ENCODE peak calls at places on chromosome 22, in five cellular contexts. Q is CD8-positive, alpha-beta memory T cell; T is kidney; K is CD8-positive, alpha-beta T cell; Y is RWPE2. L is an unnamed sample.

GRCh38 chr22:27788889-27789288 is 12.7 kb downstream of the MN1 start:
- DNase-seq in Q (no peak), T (no peak), K (no peak), Y (no peak), L (no peak)

GRCh38 chr22:21650280-21650679 is 8.2 kb downstream of the SDF2L1 start:
- DNase-seq in Q (no peak), T (no peak), K (no peak), Y (no peak), L (no peak)

GRCh38 chr22:37486224-37486845 is at the start of gene MFNG:
- DNase-seq in Q (peak; percentile 71), T (peak; percentile 91), K (peak; percentile 74), Y (no peak), L (peak; percentile 98)

GRCh38 chr22:28478564-28478963 is 201.1 kb downstream of the TTC28 start:
- DNase-seq in Q (no peak), T (no peak), K (no peak), Y (no peak), L (no peak)

GRCh38 chr22:22578702-22579424 is 19.8 kb upstream of the PRAME start:
- DNase-seq in Q (no peak), T (peak; percentile 87), K (no peak), Y (no peak), L (no peak)

GRCh38 chr22:25404556-25404922 is 159.9 kb upstream of the GRK3 start:
- DNase-seq in Q (no peak), T (peak; percentile 77), K (no peak), Y (no peak), L (no peak)

GRCh38 chr22:33921576-33922181 is 1.4 kb upstream of the LARGE1 start:
- DNase-seq in Q (no peak), T (peak; percentile 91), K (peak; percentile 10), Y (no peak), L (peak; percentile 93)

GRCh38 chr22:26981520-26981919 is 324.1 kb downstream of the MIAT start:
- DNase-seq in Q (no peak), T (no peak), K (no peak), Y (no peak), L (no peak)

GRCh38 chr22:37431366-37431765 is 4.1 kb upstream of the ELFN2 start:
- DNase-seq in Q (no peak), T (no peak), K (no peak), Y (no peak), L (no peak)

GRCh38 chr22:38867124-38867455 is 4.9 kb downstream of the CBX6 start:
- DNase-seq in Q (no peak), T (no peak), K (no peak), Y (no peak), L (no peak)

GRCh38 chr22:23402275-23403151 is 177.6 kb downstream of the IGLL1 start:
- DNase-seq in Q (peak; percentile 27), T (peak; percentile 90), K (peak; percentile 43), Y (peak; percentile 73), L (peak; percentile 97)

GRCh38 chr22:48241658-48242057 is 1479.2 kb downstream of the TBC1D22A start:
- DNase-seq in Q (no peak), T (peak; percentile 37), K (no peak), Y (no peak), L (no peak)

GRCh38 chr22:19011075-19011474 is 75.0 kb upstream of the PRODH start:
- DNase-seq in Q (no peak), T (no peak), K (no peak), Y (no peak), L (no peak)

GRCh38 chr22:37806409-37807338 is 1.1 kb upstream of the GCAT start:
- DNase-seq in Q (no peak), T (no peak), K (no peak), Y (no peak), L (peak; percentile 66)

GRCh38 chr22:43007519-43008102 is 7.3 kb downstream of the PACSIN2 start:
- DNase-seq in Q (no peak), T (peak; percentile 35), K (no peak), Y (no peak), L (no peak)

GRCh38 chr22:35218079-35218478 is 39.2 kb upstream of the HMGXB4 start:
- DNase-seq in Q (no peak), T (no peak), K (no peak), Y (no peak), L (no peak)
- H3K36me3 ChIP-seq in Q (no peaks in the 10 kb centered on the region), T (no peaks in the 10 kb centered on the region), K (no peaks in the 10 kb centered on the region), Y (no peaks in the 10 kb centered on the region), L (no peaks in the 10 kb centered on the region)

GRCh38 chr22:31036671-31037550 is 44.2 kb upstream of the SMTN start:
- DNase-seq in Q (no peak), T (peak; percentile 69), K (no peak), Y (no peak), L (no peak)
- H3K4me3 ChIP-seq in Q (no peak overlapping the region), T (peak overlapping the region; percentile 10), K (no peak overlapping the region), Y (no peak overlapping the region), L (no peak overlapping the region)

GRCh38 chr22:32858121-32858703 is 56.7 kb downstream of the TIMP3 start:
- DNase-seq in Q (no peak), T (no peak), K (no peak), Y (no peak), L (no peak)
- H3K36me3 ChIP-seq in Q (no peaks in the 10 kb centered on the region), T (peaks cover 68% of the 10 kb centered on the region), K (no peaks in the 10 kb centered on the region), Y (peaks cover 13% of the 10 kb centered on the region), L (peaks cover 4% of the 10 kb centered on the region)

DNA sequence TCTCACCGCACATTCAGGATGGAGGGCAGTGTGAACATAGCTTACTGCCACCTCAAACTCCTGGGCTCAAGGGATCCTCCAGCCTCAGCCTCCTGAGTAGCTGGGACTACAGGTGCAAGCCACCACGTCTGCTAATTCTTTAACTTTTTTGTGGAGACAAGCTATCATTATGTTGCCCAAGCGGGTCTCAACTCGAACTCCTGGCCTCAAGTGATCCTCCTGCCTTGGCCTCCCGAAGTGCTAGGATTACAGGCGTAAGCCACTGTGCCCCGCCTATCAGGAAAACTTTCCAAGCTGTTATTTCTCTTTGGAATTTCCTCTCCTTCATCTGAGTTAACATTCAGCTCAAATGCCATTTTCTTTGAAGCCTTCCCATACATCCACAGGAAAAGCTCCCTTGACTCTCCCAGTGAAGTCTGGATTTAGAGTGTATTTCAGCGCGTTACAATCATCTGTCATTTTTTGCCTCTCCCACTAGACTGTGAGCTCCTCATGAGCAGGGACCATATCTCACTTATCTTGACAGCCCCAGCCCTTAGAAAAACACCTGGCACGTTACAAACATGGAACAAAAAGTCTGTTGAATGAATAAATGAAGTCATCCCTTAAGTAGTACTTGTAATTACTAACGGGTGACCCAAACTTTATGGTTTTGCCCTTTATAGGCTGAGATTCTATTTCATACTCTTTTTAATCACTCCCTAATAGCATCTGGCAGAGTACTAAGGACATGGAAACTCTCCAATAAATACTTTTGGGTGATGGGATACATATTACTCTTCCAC is 2.2 kb downstream of the MRTFA start:
- DNase-seq in Q (no peak), T (no peak), K (no peak), Y (no peak), L (no peak)
- H3K4me3 ChIP-seq in Q (no peak overlapping the region), T (peak overlapping the region; percentile 87), K (no peak overlapping the region), Y (peak overlapping the region; percentile 92), L (no peak overlapping the region)

GRCh38 chr22:46272762-46273431 is 5.1 kb downstream of the TTC38 start:
- DNase-seq in Q (no peak), T (peak; percentile 53), K (no peak), Y (no peak), L (no peak)
- H3K36me3 ChIP-seq in Q (peaks cover 9% of the 10 kb centered on the region), T (peaks cover 62% of the 10 kb centered on the region), K (no peaks in the 10 kb centered on the region), Y (peaks cover 11% of the 10 kb centered on the region), L (peaks cover 10% of the 10 kb centered on the region)

L was measured in H7.